ENCODE peak calls at places on chromosome 15, in eight cellular contexts. D is lower lobe of right lung, P is Ammon's horn, N is HS-5, H is NAMALWA, Q is OCI-LY7, L is brain microvascular endothelial cell, Y is colonic mucosa. V is an unnamed sample.

GRCh38 chr15:65196637-65197336 is 11.6 kb upstream of the CLPX start:
- DNase-seq in D (no peak), N (no peak), P (no peak), H (no peak), Q (no peak), L (no peak), Y (no peak), V (no peak)

GRCh38 chr15:99211926-99212325 is 37.5 kb downstream of the TTC23 start:
- DNase-seq in L (peak), Y (no peak), Q (no peak), N (no peak), D (no peak), P (no peak), H (no peak), V (no peak)

GRCh38 chr15:72207576-72208085 is 10.0 kb upstream of the GRAMD2A start:
- DNase-seq in H (no peak), L (no peak), N (no peak), Y (no peak), Q (no peak), P (no peak), D (no peak), V (no peak)

GRCh38 chr15:69084404-69085030 is 70.0 kb downstream of the NOX5 start:
- DNase-seq in L (no peak), Y (no peak), D (no peak), Q (no peak), H (no peak), N (no peak), P (no peak), V (no peak)

GRCh38 chr15:66820474-66821258 is 118.6 kb downstream of the SMAD6 start:
- DNase-seq in Q (no peak), P (no peak), L (no peak), N (no peak), D (no peak), Y (no peak), H (no peak), V (no peak)

GRCh38 chr15:83065431-83065830 is 1.6 kb downstream of the BTBD1 start:
- DNase-seq in Q (peak), Y (no peak), L (no peak), D (no peak), H (peak), P (no peak), N (no peak), V (no peak)

GRCh38 chr15:76155742-76156141 is 96.0 kb downstream of the TMEM266 start:
- DNase-seq in D (no peak), H (no peak), P (no peak), N (no peak), Q (no peak), Y (no peak), L (peak), V (no peak)

GRCh38 chr15:70033109-70033508 is 64.6 kb downstream of the TLE3 start:
- DNase-seq in P (no peak), Y (no peak), D (no peak), Q (no peak), L (no peak), H (no peak), N (no peak), V (peak)

GRCh38 chr15:26864664-26865191 is 2.1 kb upstream of the GABRA5 start:
- DNase-seq in N (no peak), L (peak), P (peak), H (peak), Y (no peak), Q (peak), D (no peak), V (no peak)

GRCh38 chr15:78461171-78461881 is 23.3 kb downstream of the IREB2 start:
- DNase-seq in D (no peak), H (peak), N (no peak), L (no peak), Q (no peak), Y (no peak), P (peak), V (no peak)

GRCh38 chr15:26095710-26096330 is 232.7 kb upstream of the ATP10A start:
- DNase-seq in D (no peak), Y (no peak), N (no peak), P (no peak), L (no peak), H (no peak), Q (no peak), V (no peak)

GRCh38 chr15:22873204-22873701 is 34.8 kb downstream of the NIPA2 start:
- DNase-seq in D (no peak), Q (no peak), H (no peak), Y (no peak), L (peak), P (no peak), N (no peak), V (no peak)

GRCh38 chr15:89492111-89492641 is 4.2 kb downstream of the RHCG start:
- DNase-seq in H (peak), P (no peak), D (no peak), Q (peak), L (no peak), N (no peak), Y (no peak), V (peak)

GRCh38 chr15:60890361-60890991 is 338.6 kb downstream of the RORA start:
- DNase-seq in H (no peak), Q (no peak), Y (no peak), P (no peak), L (no peak), D (no peak), N (no peak), V (no peak)